ENCODE peak calls at places on chromosomes 4 and X, in five cellular contexts. I is fibroblast of pulmonary artery; Q is CD8-positive, alpha-beta memory T cell; V is MG63; W is heart left ventricle. Z is an unnamed sample.
A peak's percentile ranks its signal among the peaks of the same experiment; 100 is the strongest.

GRCh38 chrX:134484039-134484438 is 24.1 kb downstream of the HPRT1 start:
- DNase-seq in I (peak; percentile 79), Q (no peak), V (no peak), W (no peak), Z (no peak)

GRCh38 chrX:39613508-39613921 is 484.2 kb downstream of the BCOR start:
- DNase-seq in I (peak; percentile 10), Q (no peak), V (peak; percentile 13), W (no peak), Z (no peak)

GRCh38 chr4:150033937-150034336 is 44.3 kb upstream of the DCLK2 start:
- DNase-seq in I (peak; percentile 53), Q (no peak), V (peak; percentile 5), W (no peak), Z (peak; percentile 49)

GRCh38 chrX:94178145-94178790 is 504.3 kb downstream of the FAM133A start:
- DNase-seq in I (no peak), Q (no peak), V (no peak), W (no peak), Z (no peak)

GRCh38 chr4:184792950-184793555 is 32.7 kb downstream of the ACSL1 start:
- DNase-seq in I (peak; percentile 94), Q (no peak), V (peak; percentile 72), W (no peak), Z (no peak)

GRCh38 chrX:13372203-13372980 is 52.5 kb upstream of the ATXN3L start:
- DNase-seq in I (no peak), Q (no peak), V (no peak), W (no peak), Z (no peak)

GRCh38 chr4:76896731-76897521 is 1.0 kb downstream of the SOWAHB start:
- DNase-seq in I (peak; percentile 13), Q (peak; percentile 52), V (peak; percentile 26), W (peak; percentile 63), Z (peak; percentile 51)

GRCh38 chr4:83320548-83320947 is 14.1 kb downstream of the HPSE start:
- DNase-seq in I (peak; percentile 65), Q (no peak), V (peak; percentile 71), W (peak; percentile 80), Z (peak; percentile 75)

GRCh38 chrX:111581086-111581485 is 69.6 kb downstream of the SERTM2 start:
- DNase-seq in I (no peak), Q (no peak), V (no peak), W (no peak), Z (no peak)

GRCh38 chr4:146291313-146291712 is 77.0 kb downstream of the REELD1 start:
- DNase-seq in I (no peak), Q (no peak), V (no peak), W (no peak), Z (no peak)

GRCh38 chr4:15673337-15673736 is 8.3 kb upstream of the FAM200B start:
- DNase-seq in I (no peak), Q (no peak), V (no peak), W (no peak), Z (no peak)

GRCh38 chr4:78876568-78877320 is 62.5 kb downstream of the PAQR3 start:
- DNase-seq in I (peak; percentile 58), Q (no peak), V (peak; percentile 2), W (no peak), Z (no peak)

GRCh38 chr4:39937683-39938268 is 39.9 kb downstream of the PDS5A start:
- DNase-seq in I (no peak), Q (no peak), V (no peak), W (no peak), Z (no peak)

GRCh38 chr4:76582074-76582816 is 147.2 kb downstream of the SHROOM3 start:
- DNase-seq in I (no peak), Q (no peak), V (no peak), W (no peak), Z (no peak)

GRCh38 chrX:100381613-100382012 is 28.5 kb downstream of the PCDH19 start:
- DNase-seq in I (peak; percentile 10), Q (no peak), V (no peak), W (no peak), Z (no peak)

DNA sequence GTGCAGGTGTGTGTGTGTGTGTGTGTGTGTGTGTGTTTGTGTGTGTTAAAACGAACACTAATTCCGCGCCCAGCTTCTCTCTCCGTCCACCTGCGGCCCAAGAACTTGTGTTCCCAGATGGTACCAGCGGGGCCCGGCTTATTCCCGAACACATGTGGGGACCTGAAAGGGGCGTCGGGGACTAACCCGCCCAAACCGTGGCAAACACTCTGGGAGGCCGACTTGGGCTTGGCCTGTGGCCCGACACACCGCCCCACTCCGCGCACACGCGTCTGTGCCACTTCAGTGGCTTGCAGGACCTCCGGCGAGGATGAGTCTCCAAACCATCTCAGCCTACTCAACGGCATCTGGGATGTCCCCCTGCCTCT is 870 bp upstream of the HHIP start:
- DNase-seq in I (peak; percentile 47), Q (no peak), V (no peak), W (no peak), Z (peak; percentile 77)
- H3K4me3 ChIP-seq in I (peak overlapping the region; percentile 89), Q (no peak overlapping the region), V (no peak overlapping the region), W (peak overlapping the region; percentile 61), Z (no peak overlapping the region)

DNA sequence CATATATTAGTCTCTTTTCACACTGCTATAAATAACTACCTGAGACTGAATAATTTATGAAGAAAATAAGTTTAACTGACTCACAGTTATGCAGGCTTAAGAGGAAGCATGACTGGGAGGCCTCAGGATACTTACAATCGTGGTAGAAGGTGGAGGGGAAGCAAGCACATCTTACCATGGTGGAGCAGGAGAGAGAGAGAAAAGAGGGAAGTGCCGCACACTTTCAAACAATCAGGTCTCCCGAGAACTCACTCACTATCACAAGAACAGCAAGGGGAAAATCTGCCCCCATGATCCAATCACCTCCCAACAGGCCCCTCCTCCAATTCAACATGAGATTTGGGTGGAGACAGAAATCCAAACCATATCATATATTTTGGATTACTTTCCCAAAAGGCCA is 273.4 kb upstream of the RASGEF1B start:
- DNase-seq in I (no peak), Q (no peak), V (no peak), W (no peak), Z (no peak)
- H3K4me3 ChIP-seq in I (no peak overlapping the region), Q (no peak overlapping the region), V (no peak overlapping the region), W (no peak overlapping the region), Z (no peak overlapping the region)

GRCh38 chr4:140076307-140076706 is 77.7 kb downstream of the MAML3 start:
- DNase-seq in I (no peak), Q (no peak), V (no peak), W (no peak), Z (no peak)
- H3K4me3 ChIP-seq in I (no peak overlapping the region), Q (no peak overlapping the region), V (no peak overlapping the region), W (no peak overlapping the region), Z (no peak overlapping the region)

GRCh38 chrX:152930516-152930915 is 32.6 kb downstream of the ZNF185 start:
- DNase-seq in I (no peak), Q (no peak), V (no peak), W (no peak), Z (peak; percentile 38)

GRCh38 chrX:152929898-152930297 is 32.0 kb downstream of the ZNF185 start:
- DNase-seq in I (no peak), Q (no peak), V (no peak), W (no peak), Z (peak; percentile 24)

GRCh38 chrX:152932598-152933175 is 34.8 kb downstream of the ZNF185 start:
- DNase-seq in I (no peak), Q (no peak), V (no peak), W (no peak), Z (peak; percentile 51)

GRCh38 chrX:152928761-152929400 is 31.0 kb downstream of the ZNF185 start:
- DNase-seq in I (no peak), Q (no peak), V (no peak), W (no peak), Z (peak; percentile 31)

DNA sequence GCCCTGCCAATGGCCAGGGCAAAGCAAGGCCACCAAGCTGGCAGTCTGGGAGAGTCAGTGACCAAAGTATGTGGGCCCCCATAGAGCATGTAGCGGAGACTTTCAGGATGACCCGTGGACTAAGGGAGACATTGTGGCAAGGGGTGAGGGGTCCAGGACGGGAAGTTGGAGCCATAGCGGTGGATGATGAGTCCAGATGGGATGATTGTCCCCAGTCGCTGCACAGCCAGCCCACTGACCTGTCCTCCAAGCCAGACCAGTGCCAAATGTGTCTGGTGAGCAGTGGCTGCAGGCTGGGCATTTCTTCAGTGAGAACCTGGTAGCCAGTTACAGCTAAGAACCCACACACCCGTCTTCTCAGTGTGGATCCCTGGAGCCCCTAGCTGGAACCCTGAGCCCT is 34.3 kb downstream of the ZNF185 start:
- DNase-seq in I (no peak), Q (no peak), V (no peak), W (no peak), Z (peak; percentile 49)
- H3K4me3 ChIP-seq in I (no peak overlapping the region), Q (no peak overlapping the region), V (no peak overlapping the region), W (no peak overlapping the region), Z (no peak overlapping the region)

GRCh38 chr4:137529432-137529831 is 2.9 kb downstream of the PCDH18 start:
- DNase-seq in I (no peak), Q (no peak), V (no peak), W (no peak), Z (no peak)

GRCh38 chr4:137532869-137533236 is 559 bp upstream of the PCDH18 start:
- DNase-seq in I (no peak), Q (no peak), V (no peak), W (no peak), Z (no peak)

GRCh38 chr4:137531951-137532868 is at the start of gene PCDH18:
- DNase-seq in I (peak; percentile 98), Q (no peak), V (peak; percentile 93), W (peak; percentile 83), Z (peak; percentile 94)

GRCh38 chr4:137531121-137531520 is 1.2 kb downstream of the PCDH18 start:
- DNase-seq in I (peak; percentile 67), Q (no peak), V (no peak), W (no peak), Z (no peak)

GRCh38 chr4:137530176-137530575 is 2.1 kb downstream of the PCDH18 start:
- DNase-seq in I (peak; percentile 55), Q (no peak), V (no peak), W (no peak), Z (no peak)
- H3K4me3 ChIP-seq in I (peak overlapping the region; percentile 62), Q (no peak overlapping the region), V (peak overlapping the region; percentile 83), W (peak overlapping the region; percentile 72), Z (peak overlapping the region; percentile 88)

GRCh38 chr4:124913237-124913636 is 200.7 kb upstream of the ANKRD50 start:
- DNase-seq in I (no peak), Q (no peak), V (no peak), W (no peak), Z (no peak)
- H3K4me3 ChIP-seq in I (no peak overlapping the region), Q (no peak overlapping the region), V (no peak overlapping the region), W (no peak overlapping the region), Z (no peak overlapping the region)

DNA sequence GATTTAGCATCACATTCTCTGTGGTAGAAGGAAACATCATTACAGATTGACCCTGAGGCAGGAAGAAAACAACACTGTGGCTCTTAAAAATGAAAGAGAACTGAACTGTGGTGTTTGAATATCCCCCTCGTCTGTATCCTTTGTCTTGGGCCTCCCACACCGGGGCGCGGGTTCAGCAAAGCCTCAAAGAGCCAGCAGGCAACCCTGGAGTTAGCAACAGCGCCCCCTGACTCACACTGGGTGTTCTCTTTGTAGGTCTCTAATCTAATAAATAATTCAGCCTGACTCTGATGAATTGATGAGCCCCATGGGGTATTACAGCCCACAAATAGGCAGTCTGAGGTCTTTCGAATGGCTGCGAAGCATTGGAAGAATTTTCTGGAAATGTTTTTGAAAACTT is 46.1 kb upstream of the CTSO start:
- DNase-seq in I (no peak), Q (no peak), V (no peak), W (peak; percentile 54), Z (no peak)
- H3K4me3 ChIP-seq in I (no peak overlapping the region), Q (no peak overlapping the region), V (no peak overlapping the region), W (no peak overlapping the region), Z (no peak overlapping the region)